ENCODE peak calls at places on chromosomes 7 and 10, in seven cellular contexts. One of them, this sample, is unnamed.

GRCh38 chr7:16905300-16906044 is 23.7 kb upstream of the AGR3 start:
- DNase-seq in dorsolateral prefrontal cortex: no peak
- DNase-seq in osteocyte: no peak
- DNase-seq in MM.1S: no peak
- DNase-seq in neural progenitor cell: peak; percentile 28
- DNase-seq in GM10248: no peak
- DNase-seq in HFF-Myc: no peak
- DNase-seq in this sample: no peak

GRCh38 chr7:23713285-23714235 is 3.5 kb downstream of the STK31 start:
- DNase-seq in dorsolateral prefrontal cortex: no peak
- DNase-seq in osteocyte: no peak
- DNase-seq in MM.1S: no peak
- DNase-seq in neural progenitor cell: no peak
- DNase-seq in GM10248: no peak
- DNase-seq in HFF-Myc: peak; percentile 33
- DNase-seq in this sample: no peak

GRCh38 chr7:13067036-13067435 is 379.6 kb downstream of the ARL4A start:
- DNase-seq in dorsolateral prefrontal cortex: no peak
- DNase-seq in osteocyte: no peak
- DNase-seq in MM.1S: no peak
- DNase-seq in neural progenitor cell: peak; percentile 47
- DNase-seq in GM10248: no peak
- DNase-seq in HFF-Myc: no peak
- DNase-seq in this sample: no peak

GRCh38 chr7:41987-42386 is 150.4 kb upstream of the FAM20C start:
- DNase-seq in dorsolateral prefrontal cortex: no peak
- DNase-seq in osteocyte: peak; percentile 76
- DNase-seq in MM.1S: no peak
- DNase-seq in neural progenitor cell: no peak
- DNase-seq in GM10248: no peak
- DNase-seq in HFF-Myc: no peak
- DNase-seq in this sample: no peak

GRCh38 chr10:132560248-132560731 is 22.7 kb downstream of the INPP5A start:
- DNase-seq in dorsolateral prefrontal cortex: peak; percentile 14
- DNase-seq in osteocyte: no peak
- DNase-seq in MM.1S: no peak
- DNase-seq in neural progenitor cell: no peak
- DNase-seq in GM10248: no peak
- DNase-seq in HFF-Myc: no peak
- DNase-seq in this sample: no peak

GRCh38 chr10:73648252-73648651 is 7.0 kb upstream of the MYOZ1 start:
- DNase-seq in dorsolateral prefrontal cortex: peak; percentile 14
- DNase-seq in osteocyte: no peak
- DNase-seq in MM.1S: no peak
- DNase-seq in neural progenitor cell: peak; percentile 17
- DNase-seq in GM10248: no peak
- DNase-seq in HFF-Myc: no peak
- DNase-seq in this sample: no peak

GRCh38 chr10:101725296-101725695 is 30.3 kb upstream of the FBXW4 start:
- DNase-seq in dorsolateral prefrontal cortex: no peak
- DNase-seq in osteocyte: no peak
- DNase-seq in MM.1S: no peak
- DNase-seq in neural progenitor cell: no peak
- DNase-seq in GM10248: peak; percentile 50
- DNase-seq in HFF-Myc: no peak
- DNase-seq in this sample: peak; percentile 44

GRCh38 chr10:17023386-17024298 is 106.0 kb downstream of the CUBN start:
- DNase-seq in dorsolateral prefrontal cortex: no peak
- DNase-seq in osteocyte: no peak
- DNase-seq in MM.1S: peak; percentile 93
- DNase-seq in neural progenitor cell: peak; percentile 54
- DNase-seq in GM10248: peak; percentile 53
- DNase-seq in HFF-Myc: peak; percentile 97
- DNase-seq in this sample: peak; percentile 55

GRCh38 chr7:41219276-41219675 is 483.6 kb downstream of the INHBA start:
- DNase-seq in dorsolateral prefrontal cortex: no peak
- DNase-seq in osteocyte: no peak
- DNase-seq in MM.1S: no peak
- DNase-seq in neural progenitor cell: peak; percentile 10
- DNase-seq in GM10248: no peak
- DNase-seq in HFF-Myc: no peak
- DNase-seq in this sample: no peak

GRCh38 chr10:28217848-28218247 is 85.0 kb downstream of the MPP7 start:
- DNase-seq in dorsolateral prefrontal cortex: no peak
- DNase-seq in osteocyte: no peak
- DNase-seq in MM.1S: no peak
- DNase-seq in neural progenitor cell: no peak
- DNase-seq in GM10248: no peak
- DNase-seq in HFF-Myc: peak; percentile 59
- DNase-seq in this sample: no peak

GRCh38 chr10:7707102-7707501 is 4.0 kb downstream of the ITIH2 start:
- DNase-seq in dorsolateral prefrontal cortex: no peak
- DNase-seq in osteocyte: no peak
- DNase-seq in MM.1S: no peak
- DNase-seq in neural progenitor cell: no peak
- DNase-seq in GM10248: no peak
- DNase-seq in HFF-Myc: no peak
- DNase-seq in this sample: no peak

GRCh38 chr10:45442251-45442650 is 68.2 kb downstream of the ALOX5 start:
- DNase-seq in dorsolateral prefrontal cortex: no peak
- DNase-seq in osteocyte: peak; percentile 71
- DNase-seq in MM.1S: no peak
- DNase-seq in neural progenitor cell: no peak
- DNase-seq in GM10248: no peak
- DNase-seq in HFF-Myc: no peak
- DNase-seq in this sample: no peak

GRCh38 chr10:45444022-45444421 is 70.0 kb downstream of the ALOX5 start:
- DNase-seq in dorsolateral prefrontal cortex: no peak
- DNase-seq in osteocyte: no peak
- DNase-seq in MM.1S: no peak
- DNase-seq in neural progenitor cell: no peak
- DNase-seq in GM10248: no peak
- DNase-seq in HFF-Myc: no peak
- DNase-seq in this sample: no peak

GRCh38 chr10:45443101-45444009 is 69.3 kb downstream of the ALOX5 start:
- DNase-seq in dorsolateral prefrontal cortex: no peak
- DNase-seq in osteocyte: peak; percentile 86
- DNase-seq in MM.1S: no peak
- DNase-seq in neural progenitor cell: no peak
- DNase-seq in GM10248: no peak
- DNase-seq in HFF-Myc: no peak
- DNase-seq in this sample: peak; percentile 28

GRCh38 chr10:45441791-45442190 is 67.8 kb downstream of the ALOX5 start:
- DNase-seq in dorsolateral prefrontal cortex: no peak
- DNase-seq in osteocyte: peak; percentile 44
- DNase-seq in MM.1S: no peak
- DNase-seq in neural progenitor cell: no peak
- DNase-seq in GM10248: no peak
- DNase-seq in HFF-Myc: no peak
- DNase-seq in this sample: no peak

GRCh38 chr10:45442670-45443069 is 68.7 kb downstream of the ALOX5 start:
- DNase-seq in dorsolateral prefrontal cortex: no peak
- DNase-seq in osteocyte: peak; percentile 65
- DNase-seq in MM.1S: no peak
- DNase-seq in neural progenitor cell: no peak
- DNase-seq in GM10248: no peak
- DNase-seq in HFF-Myc: no peak
- DNase-seq in this sample: no peak
- TF ChIP-seq CTCF in dorsolateral prefrontal cortex: no peak
- TF ChIP-seq CTCF in osteocyte: no peak
- TF ChIP-seq CTCF in MM.1S: no peak
- TF ChIP-seq CTCF in neural progenitor cell: peak; percentile 17
- TF ChIP-seq CTCF in GM10248: no peak
- TF ChIP-seq CTCF in HFF-Myc: no peak
- TF ChIP-seq CTCF in this sample: peak; percentile 4

DNA sequence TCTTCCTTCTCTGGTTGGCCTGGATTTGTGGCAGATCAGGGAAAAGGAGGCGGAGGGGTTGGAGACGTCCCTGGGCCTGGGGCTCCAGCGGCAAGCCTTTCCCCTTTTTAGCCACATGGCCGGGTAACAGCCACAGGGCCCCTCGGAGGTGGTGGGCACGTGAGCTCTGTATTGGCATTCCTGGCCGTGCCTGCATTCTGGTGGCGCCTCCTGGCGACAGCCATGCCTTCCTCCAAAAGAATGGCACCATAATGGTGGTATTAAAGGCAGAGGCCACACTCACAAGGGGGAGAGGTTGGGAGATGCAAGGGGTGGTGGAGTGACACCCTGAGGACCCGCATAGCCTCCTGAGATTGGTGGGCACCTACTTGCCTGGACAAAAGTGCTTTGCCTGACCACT is 3.0 kb upstream of the AQP1 start:
- DNase-seq in dorsolateral prefrontal cortex: no peak
- DNase-seq in osteocyte: no peak
- DNase-seq in MM.1S: no peak
- DNase-seq in neural progenitor cell: peak; percentile 75
- DNase-seq in GM10248: no peak
- DNase-seq in HFF-Myc: no peak
- DNase-seq in this sample: no peak
- TF ChIP-seq CTCF in dorsolateral prefrontal cortex: no peak
- TF ChIP-seq CTCF in osteocyte: no peak
- TF ChIP-seq CTCF in MM.1S: peak; percentile 16
- TF ChIP-seq CTCF in neural progenitor cell: peak; percentile 66
- TF ChIP-seq CTCF in GM10248: peak; percentile 14
- TF ChIP-seq CTCF in HFF-Myc: no peak
- TF ChIP-seq CTCF in this sample: no peak

GRCh38 chr7:19984231-19984632 is 210.8 kb upstream of the TMEM196 start:
- DNase-seq in dorsolateral prefrontal cortex: no peak
- DNase-seq in osteocyte: no peak
- DNase-seq in MM.1S: no peak
- DNase-seq in neural progenitor cell: peak; percentile 46
- DNase-seq in GM10248: no peak
- DNase-seq in HFF-Myc: no peak
- DNase-seq in this sample: no peak
- TF ChIP-seq CTCF in dorsolateral prefrontal cortex: no peak
- TF ChIP-seq CTCF in osteocyte: no peak
- TF ChIP-seq CTCF in MM.1S: peak; percentile 9
- TF ChIP-seq CTCF in neural progenitor cell: peak; percentile 22
- TF ChIP-seq CTCF in GM10248: no peak
- TF ChIP-seq CTCF in HFF-Myc: no peak
- TF ChIP-seq CTCF in this sample: no peak

GRCh38 chr10:99526861-99527504 is 5.8 kb upstream of the NKX2-3 start:
- DNase-seq in dorsolateral prefrontal cortex: no peak
- DNase-seq in osteocyte: no peak
- DNase-seq in MM.1S: no peak
- DNase-seq in neural progenitor cell: peak; percentile 24
- DNase-seq in GM10248: no peak
- DNase-seq in HFF-Myc: no peak
- DNase-seq in this sample: no peak
- TF ChIP-seq CTCF in dorsolateral prefrontal cortex: no peak
- TF ChIP-seq CTCF in osteocyte: no peak
- TF ChIP-seq CTCF in MM.1S: no peak
- TF ChIP-seq CTCF in neural progenitor cell: no peak
- TF ChIP-seq CTCF in GM10248: no peak
- TF ChIP-seq CTCF in HFF-Myc: no peak
- TF ChIP-seq CTCF in this sample: no peak

DNA sequence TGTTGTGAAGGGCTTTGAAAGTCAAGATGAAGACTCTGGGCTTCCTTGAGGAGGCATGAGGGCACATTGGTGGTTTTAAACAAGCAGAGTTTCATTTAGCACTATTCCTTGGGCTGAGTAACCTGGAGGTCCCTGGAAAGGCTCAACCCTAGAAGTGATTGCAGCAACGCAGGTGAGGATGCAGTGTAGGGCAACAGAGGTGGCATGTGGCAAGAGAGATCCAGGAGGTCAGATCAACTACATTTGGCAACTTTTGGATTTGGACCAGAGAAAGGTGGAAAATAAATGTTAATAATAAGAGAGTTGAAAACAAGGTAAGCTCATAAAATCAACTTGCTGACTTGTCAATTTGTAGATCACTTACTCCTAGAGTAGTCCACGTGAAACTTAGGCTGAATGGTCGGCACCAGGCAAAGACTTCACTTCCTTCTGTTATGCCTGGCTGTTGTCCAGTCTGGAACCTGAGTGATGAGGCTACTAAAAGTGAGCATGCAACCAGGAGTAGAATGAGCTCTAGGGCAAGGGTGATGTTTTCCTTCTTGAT is 414.6 kb upstream of the ZMIZ1 start:
- DNase-seq in dorsolateral prefrontal cortex: no peak
- DNase-seq in osteocyte: peak; percentile 48
- DNase-seq in MM.1S: no peak
- DNase-seq in neural progenitor cell: no peak
- DNase-seq in GM10248: no peak
- DNase-seq in HFF-Myc: no peak
- DNase-seq in this sample: no peak
- TF ChIP-seq CTCF in dorsolateral prefrontal cortex: no peak
- TF ChIP-seq CTCF in osteocyte: no peak
- TF ChIP-seq CTCF in MM.1S: no peak
- TF ChIP-seq CTCF in neural progenitor cell: no peak
- TF ChIP-seq CTCF in GM10248: no peak
- TF ChIP-seq CTCF in HFF-Myc: no peak
- TF ChIP-seq CTCF in this sample: no peak

GRCh38 chr10:111098679-111099437 is 22.0 kb downstream of the ADRA2A start:
- DNase-seq in dorsolateral prefrontal cortex: no peak
- DNase-seq in osteocyte: no peak
- DNase-seq in MM.1S: no peak
- DNase-seq in neural progenitor cell: no peak
- DNase-seq in GM10248: no peak
- DNase-seq in HFF-Myc: no peak
- DNase-seq in this sample: no peak
- TF ChIP-seq CTCF in dorsolateral prefrontal cortex: no peak
- TF ChIP-seq CTCF in osteocyte: no peak
- TF ChIP-seq CTCF in MM.1S: no peak
- TF ChIP-seq CTCF in neural progenitor cell: no peak
- TF ChIP-seq CTCF in GM10248: no peak
- TF ChIP-seq CTCF in HFF-Myc: peak; percentile 13
- TF ChIP-seq CTCF in this sample: no peak

DNA sequence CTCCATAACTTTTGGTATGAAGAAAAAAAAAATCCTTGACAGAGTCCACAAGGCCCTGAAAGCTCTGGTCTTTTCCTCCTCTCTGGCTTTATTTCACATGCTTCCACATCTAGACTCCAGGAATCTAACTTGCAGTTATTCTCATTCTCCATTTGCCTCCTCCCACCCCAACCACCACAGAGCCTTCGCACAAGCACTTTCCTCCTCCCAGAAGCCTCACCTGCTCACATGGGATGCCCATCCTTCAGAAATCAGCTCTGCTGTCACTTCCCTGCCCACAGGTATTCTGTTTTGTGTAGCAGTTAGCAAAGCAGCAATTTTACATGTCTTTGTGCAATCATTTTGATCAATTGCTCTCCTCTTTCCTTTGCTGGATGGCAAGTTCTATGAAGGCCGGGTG is 378.1 kb downstream of the KCNMA1 start:
- DNase-seq in dorsolateral prefrontal cortex: no peak
- DNase-seq in osteocyte: no peak
- DNase-seq in MM.1S: no peak
- DNase-seq in neural progenitor cell: no peak
- DNase-seq in GM10248: no peak
- DNase-seq in HFF-Myc: no peak
- DNase-seq in this sample: no peak
- TF ChIP-seq CTCF in dorsolateral prefrontal cortex: no peak
- TF ChIP-seq CTCF in osteocyte: no peak
- TF ChIP-seq CTCF in MM.1S: no peak
- TF ChIP-seq CTCF in neural progenitor cell: no peak
- TF ChIP-seq CTCF in GM10248: no peak
- TF ChIP-seq CTCF in HFF-Myc: no peak
- TF ChIP-seq CTCF in this sample: no peak

DNA sequence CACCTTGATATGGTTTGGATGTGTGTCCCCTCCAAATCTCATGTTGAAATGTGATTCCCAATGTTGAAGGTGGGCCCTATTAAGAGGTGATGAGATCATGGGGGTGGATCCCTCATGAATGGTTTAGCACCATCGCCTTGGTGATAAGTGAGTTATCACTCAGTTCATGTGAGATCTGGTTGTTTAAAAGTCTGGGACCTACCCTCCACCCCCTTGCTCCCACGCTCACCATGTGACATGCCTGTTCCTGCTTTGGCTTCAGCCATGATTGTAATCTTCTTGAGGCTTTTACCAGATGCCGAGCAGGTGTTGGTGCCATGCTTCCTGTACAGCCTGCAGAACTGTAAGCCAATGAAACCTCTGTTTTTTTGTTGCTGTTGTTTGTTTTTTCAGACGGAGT is 55.7 kb downstream of the ATXN7L1 start:
- DNase-seq in dorsolateral prefrontal cortex: no peak
- DNase-seq in osteocyte: no peak
- DNase-seq in MM.1S: no peak
- DNase-seq in neural progenitor cell: no peak
- DNase-seq in GM10248: no peak
- DNase-seq in HFF-Myc: no peak
- DNase-seq in this sample: no peak
- TF ChIP-seq CTCF in dorsolateral prefrontal cortex: no peak
- TF ChIP-seq CTCF in osteocyte: no peak
- TF ChIP-seq CTCF in MM.1S: no peak
- TF ChIP-seq CTCF in neural progenitor cell: no peak
- TF ChIP-seq CTCF in GM10248: no peak
- TF ChIP-seq CTCF in HFF-Myc: no peak
- TF ChIP-seq CTCF in this sample: no peak

This sample was measured in GM13976.